ENCODE peak calls at places on chromosome 15, in six cellular contexts. J is lower lobe of right lung; U is stimulated activated CD8-positive, alpha-beta memory T cell treated with anti-CD3 and anti-CD28 coated beads, Interleukin-7, amount 100 ng/mL, for 4 hours; D is renal cortical epithelial cell; C is central memory CD8-positive, alpha-beta T cell; H is KG1. G is an unnamed sample.

GRCh38 chr15:28260722-28261121 is 61.3 kb downstream of the HERC2 start:
- DNase-seq in J (no peak), U (no peak), D (no peak), C (no peak), H (no peak), G (no peak)

GRCh38 chr15:70271422-70272088 is 173.8 kb upstream of the TLE3 start:
- DNase-seq in J (no peak), U (no peak), D (peak), C (no peak), H (no peak), G (peak)

GRCh38 chr15:69032006-69032405 is 17.5 kb downstream of the NOX5 start:
- DNase-seq in J (no peak), U (no peak), D (peak), C (no peak), H (no peak), G (no peak)

GRCh38 chr15:81176291-81176893 is 20.3 kb upstream of the IL16 start:
- DNase-seq in J (no peak), U (no peak), D (no peak), C (no peak), H (no peak), G (no peak)

GRCh38 chr15:77225641-77226040 is 154.7 kb upstream of the TSPAN3 start:
- DNase-seq in J (no peak), U (no peak), D (no peak), C (no peak), H (no peak), G (no peak)

GRCh38 chr15:83030021-83030420 is 18.6 kb upstream of the C15orf40 start:
- DNase-seq in J (no peak), U (no peak), D (peak), C (no peak), H (no peak), G (no peak)

GRCh38 chr15:55774113-55774970 is 31.4 kb upstream of the PRTG start:
- DNase-seq in J (no peak), U (no peak), D (no peak), C (no peak), H (no peak), G (peak)

GRCh38 chr15:64127521-64128275 is 23.8 kb upstream of the SNX22 start:
- DNase-seq in J (peak), U (no peak), D (no peak), C (no peak), H (no peak), G (no peak)

G was measured in CD14-positive monocyte.